ENCODE peak calls at places on chromosomes 4 and X, in seven cellular contexts. L is tibial artery, P is prostate gland, X is fibroblast of lung, D is HCT116, B is iPS DF 6.9, J is K562. U is an unnamed sample. For H3K4me1, the result is how much of the 10 kb centered on the place peaks cover.

GRCh38 chrX:120752431-120753128 is 122.7 kb upstream of the C1GALT1C1 start:
- DNase-seq in J (no peak), D (no peak), X (no peak), L (no peak), P (no peak), B (no peak), U (no peak)

GRCh38 chrX:357035-357692 is 29.5 kb downstream of the PPP2R3B start:
- DNase-seq in D (no peak), P (no peak), X (no peak), J (no peak), L (peak), B (no peak), U (no peak)

GRCh38 chr4:48315728-48316630 is 25.4 kb upstream of the SLAIN2 start:
- DNase-seq in J (peak), D (peak), X (peak), B (no peak), P (peak), L (no peak), U (peak)

GRCh38 chrX:46713672-46714487 is 45.0 kb downstream of the SLC9A7 start:
- DNase-seq in X (no peak), P (no peak), B (no peak), D (no peak), L (no peak), J (no peak), U (no peak)

GRCh38 chr4:185723619-185724150 is 88.3 kb downstream of the SORBS2 start:
- DNase-seq in D (no peak), J (no peak), P (no peak), L (no peak), X (no peak), B (no peak), U (no peak)

GRCh38 chr4:138911903-138912713 is 103.5 kb upstream of the NOCT start:
- DNase-seq in J (no peak), L (no peak), D (no peak), P (peak), B (no peak), X (no peak), U (no peak)

GRCh38 chr4:4687935-4688727 is 146.3 kb upstream of the STX18 start:
- DNase-seq in J (no peak), D (no peak), X (no peak), B (no peak), L (no peak), P (no peak), U (no peak)

GRCh38 chr4:101953949-101954348 is 163.4 kb downstream of the BANK1 start:
- DNase-seq in B (peak), J (no peak), P (no peak), L (no peak), X (peak), D (no peak), U (peak)

GRCh38 chr4:40196260-40196659 is 571 bp upstream of the RHOH start:
- DNase-seq in B (no peak), D (no peak), J (no peak), L (no peak), X (no peak), P (no peak), U (no peak)

GRCh38 chrX:45771560-45772340 is 571.1 kb upstream of the DIPK2B start:
- DNase-seq in B (no peak), J (no peak), D (no peak), X (peak), P (no peak), L (no peak), U (no peak)

GRCh38 chr4:52588771-52589591 is 70.1 kb downstream of the USP46 start:
- DNase-seq in D (no peak), L (no peak), J (no peak), B (no peak), P (no peak), X (peak), U (no peak)

GRCh38 chr4:2806392-2807355 is 13.8 kb downstream of the SH3BP2 start:
- DNase-seq in L (no peak), X (peak), J (no peak), B (no peak), D (no peak), P (peak), U (no peak)

GRCh38 chr4:1035510-1035909 is 24.1 kb downstream of the FGFRL1 start:
- DNase-seq in B (no peak), L (no peak), X (no peak), J (no peak), P (peak), D (no peak), U (no peak)

GRCh38 chr4:5471206-5471605 is 237.2 kb downstream of the EVC2 start:
- DNase-seq in D (no peak), J (no peak), X (no peak), L (peak), B (no peak), P (no peak), U (no peak)

GRCh38 chr4:170138580-170139194 is 48.9 kb upstream of the AADAT start:
- DNase-seq in X (peak), B (peak), J (peak), P (peak), D (peak), L (peak), U (peak)

GRCh38 chr4:147633113-147633512 is 15.9 kb downstream of the TMEM184C start:
- DNase-seq in X (peak), P (no peak), B (no peak), L (no peak), D (no peak), J (no peak), U (no peak)

GRCh38 chrX:11337292-11338009 is 44.2 kb downstream of the AMELX start:
- DNase-seq in L (no peak), J (no peak), D (no peak), X (no peak), P (no peak), B (no peak), U (no peak)

GRCh38 chr4:3074846-3075651 is 568 bp downstream of the HTT start:
- DNase-seq in P (peak), B (no peak), D (peak), J (peak), X (peak), L (peak), U (peak)

GRCh38 chrX:133215017-133215416 is 3.1 kb downstream of the TFDP3 start:
- DNase-seq in B (no peak), J (no peak), L (no peak), D (no peak), P (no peak), X (no peak), U (no peak)

GRCh38 chrX:25873196-25873595 is 264.9 kb upstream of the MAGEB18 start:
- DNase-seq in X (peak), P (no peak), B (no peak), L (no peak), D (no peak), J (no peak), U (no peak)

GRCh38 chr4:2934077-2934812 is 29.0 kb downstream of the NOP14 start:
- DNase-seq in X (peak), P (no peak), B (no peak), D (no peak), L (peak), J (peak), U (peak)

GRCh38 chr4:80189956-80190671 is 7.2 kb upstream of the PRDM8 start:
- DNase-seq in B (no peak), L (no peak), D (no peak), J (no peak), X (peak), P (no peak), U (no peak)

GRCh38 chr4:102196221-102196620 is 149.1 kb downstream of the SLC39A8 start:
- DNase-seq in J (no peak), X (no peak), B (no peak), D (no peak), L (no peak), P (no peak), U (no peak)

GRCh38 chrX:19386679-19387078 is 43.0 kb downstream of the PDHA1 start:
- DNase-seq in P (no peak), X (no peak), D (no peak), L (no peak), J (no peak), B (no peak), U (no peak)

GRCh38 chrX:51737062-51737461 is 6.2 kb upstream of the GSPT2 start:
- DNase-seq in D (no peak), J (no peak), P (no peak), B (no peak), L (no peak), X (no peak), U (no peak)

GRCh38 chrX:25144043-25144940 is 128.5 kb upstream of the ARX start:
- DNase-seq in X (peak), D (peak), P (peak), B (no peak), J (peak), L (peak), U (peak)

GRCh38 chrX:121570072-121570841 is 522.8 kb downstream of the GLUD2 start:
- DNase-seq in B (no peak), D (no peak), X (no peak), P (no peak), L (no peak), J (no peak), U (no peak)

GRCh38 chr4:94363136-94363655 is 20.6 kb upstream of the HPGDS start:
- DNase-seq in L (no peak), J (no peak), B (no peak), P (no peak), X (no peak), D (no peak), U (no peak)

DNA sequence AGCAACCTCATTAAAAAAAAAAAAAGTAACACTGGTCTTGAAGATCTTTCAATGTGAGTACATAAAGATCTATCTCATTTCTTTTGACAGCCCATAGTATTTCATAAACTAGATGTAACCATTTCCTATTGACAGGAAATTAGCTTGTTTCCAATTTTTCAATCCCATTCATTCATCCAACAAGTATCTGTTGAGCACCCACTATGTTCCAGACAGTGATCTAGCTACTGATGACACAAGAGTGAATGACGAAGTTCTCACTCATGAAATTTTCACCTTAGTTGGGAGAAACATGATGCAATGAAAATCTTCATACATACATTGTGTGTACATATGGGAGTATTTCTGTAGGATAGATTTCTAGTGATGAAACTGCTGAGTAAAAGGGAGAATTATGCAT is 1.7 kb downstream of the CD38 start:
- DNase-seq in X (no peak), P (no peak), J (no peak), L (no peak), D (no peak), B (no peak), U (no peak)
- H3K4me1 ChIP-seq in X (under half), P (under half), J (under half), L (under half), D (under half), B (under half), U (under half)

GRCh38 chrX:37685452-37686347 is at the start of gene XK:
- DNase-seq in P (peak), L (peak), B (peak), D (peak), X (peak), J (peak), U (peak)
- H3K4me3 ChIP-seq in P (peak), L (peak), B (peak), D (peak), X (peak), J (peak), U (peak)

GRCh38 chr4:140756292-140757219 is at the start of gene TBC1D9:
- DNase-seq in B (peak), L (peak), D (peak), P (peak), X (peak), J (no peak), U (peak)

GRCh38 chr4:140752669-140753068 is 3.5 kb downstream of the TBC1D9 start:
- DNase-seq in P (no peak), X (no peak), L (no peak), J (no peak), B (no peak), D (no peak), U (no peak)

GRCh38 chr4:140754918-140755810 is 1.0 kb downstream of the TBC1D9 start:
- DNase-seq in L (no peak), P (no peak), X (no peak), D (no peak), B (no peak), J (no peak), U (no peak)

GRCh38 chr4:140757220-140757607 is 1.0 kb upstream of the TBC1D9 start:
- DNase-seq in B (no peak), J (no peak), L (no peak), X (no peak), P (no peak), D (no peak), U (no peak)

GRCh38 chr4:140755811-140756291 is 334 bp downstream of the TBC1D9 start:
- DNase-seq in J (no peak), P (peak), B (no peak), L (peak), D (no peak), X (peak), U (peak)
- H3K4me1 ChIP-seq in J (under half), P (under half), B (under half), L (under half), D (under half), X (under half), U (under half)

GRCh38 chr4:172706000-172706399 is 462.6 kb upstream of the GALNT7 start:
- DNase-seq in J (no peak), B (no peak), D (no peak), X (no peak), L (no peak), P (no peak), U (no peak)
- H3K4me3 ChIP-seq in J (no peak), B (no peak), D (no peak), X (no peak), L (no peak), P (no peak), U (no peak)

GRCh38 chr4:108163352-108163751 is 5.4 kb downstream of the LEF1 start:
- DNase-seq in L (no peak), P (no peak), J (no peak), X (no peak), D (no peak), B (no peak), U (no peak)
- H3K4me1 ChIP-seq in L (under half), P (under half), J (under half), X (under half), D (under half), B (under half), U (under half)

DNA sequence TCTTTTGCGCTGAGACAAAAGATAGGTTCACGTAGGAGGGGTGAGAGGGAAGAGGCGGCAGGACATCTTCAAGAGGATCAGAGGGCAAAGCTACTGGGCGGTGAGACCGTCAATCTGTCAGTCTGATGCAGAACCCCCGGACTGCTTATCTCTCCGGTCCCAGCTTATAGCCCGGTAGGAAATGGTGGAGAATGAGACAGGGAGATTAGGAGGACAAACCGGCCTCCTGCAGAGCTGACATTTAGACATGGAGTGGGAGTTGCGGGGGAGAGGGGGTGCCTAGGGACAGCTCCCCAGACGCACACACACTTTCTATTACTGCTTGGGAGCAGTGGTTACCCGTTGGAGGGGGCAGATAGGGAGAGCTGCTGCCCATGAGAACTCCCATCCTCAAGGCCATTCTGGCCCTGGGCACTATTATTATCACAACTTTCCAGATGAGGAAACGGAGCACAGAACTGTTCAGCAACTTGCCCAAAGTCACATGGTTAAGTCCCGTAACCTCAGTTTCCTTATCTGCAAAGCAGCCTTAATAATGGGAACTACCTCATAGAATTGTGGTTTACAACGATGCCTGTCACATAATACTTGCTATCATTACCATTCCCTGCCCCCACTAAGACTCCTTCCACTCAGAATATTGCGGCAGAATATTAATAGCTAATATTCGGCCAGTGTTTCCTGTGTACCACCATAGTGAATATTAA is 1.1 kb upstream of the HDAC6 start:
- DNase-seq in L (no peak), D (no peak), P (no peak), J (peak), B (no peak), X (no peak), U (no peak)
- H3K4me3 ChIP-seq in L (peak), D (peak), P (peak), J (peak), B (peak), X (peak), U (peak)